ENCODE peak calls at places on chromosome 7, in nine cellular contexts. L is mucosa of gallbladder; J is stimulated activated CD4-positive, alpha-beta T cell treated with anti-CD3 and anti-CD28 coated beads, Interleukin-12 subunit alpha, Interleukin-12 subunit beta, amount 100 ng/mL, for 4 hours; F is effector memory CD8-positive, alpha-beta T cell; G is HEK293T; B is EH; D is adrenal gland; T is AG08395; Y is cardiac fibroblast. S is an unnamed sample.

GRCh38 chr7:69630292-69630691 is 32.0 kb downstream of the AUTS2 start:
- DNase-seq in G (no peak), F (no peak), L (no peak), B (peak), D (peak), J (no peak), T (peak), Y (peak), S (no peak)

GRCh38 chr7:32206987-32207386 is 136.8 kb upstream of the PDE1C start:
- DNase-seq in Y (no peak), G (peak), B (peak), T (peak), F (no peak), J (no peak), L (no peak), D (no peak), S (no peak)

GRCh38 chr7:141484907-141485306 is 66.3 kb upstream of the AGK start:
- DNase-seq in T (no peak), B (no peak), Y (no peak), G (no peak), D (no peak), L (no peak), J (no peak), F (no peak), S (no peak)

GRCh38 chr7:55191926-55192692 is 173.0 kb upstream of the LANCL2 start:
- DNase-seq in L (no peak), G (no peak), Y (peak), F (no peak), J (no peak), D (no peak), T (peak), B (no peak), S (no peak)

GRCh38 chr7:135771961-135772638 is 23.5 kb upstream of the FAM180A start:
- DNase-seq in Y (peak), B (peak), L (no peak), T (peak), D (no peak), G (no peak), F (no peak), J (no peak), S (no peak)

GRCh38 chr7:131111-132094 is 61.0 kb upstream of the FAM20C start:
- DNase-seq in J (no peak), Y (no peak), G (no peak), T (no peak), L (peak), F (no peak), B (no peak), D (peak), S (no peak)

GRCh38 chr7:114977277-114977676 is 55.4 kb downstream of the MDFIC start:
- DNase-seq in F (no peak), L (no peak), T (no peak), B (no peak), G (no peak), J (no peak), Y (no peak), D (no peak), S (no peak)

GRCh38 chr7:147861058-147861716 is 729.4 kb upstream of the C7orf33 start:
- DNase-seq in F (no peak), T (no peak), J (no peak), G (no peak), D (no peak), L (no peak), B (no peak), Y (peak), S (no peak)

GRCh38 chr7:55425141-55425752 is 60.1 kb downstream of the LANCL2 start:
- DNase-seq in B (no peak), Y (no peak), L (no peak), T (no peak), F (no peak), J (no peak), G (no peak), D (no peak), S (no peak)

GRCh38 chr7:132321387-132321786 is 254.9 kb downstream of the PLXNA4 start:
- DNase-seq in Y (no peak), L (no peak), D (no peak), T (peak), B (peak), F (no peak), G (peak), J (no peak), S (no peak)

GRCh38 chr7:67371429-67372305 is 375.0 kb downstream of the TYW1 start:
- DNase-seq in J (peak), T (peak), B (peak), L (peak), Y (peak), F (peak), D (peak), G (peak), S (peak)